ENCODE peak calls at places on chromosomes 7 and 10, in four cellular contexts. One of them, this sample, is unnamed.

GRCh38 chr7:106657085-106657991 is 3.6 kb downstream of the CCDC71L start:
- DNase-seq in anterior cingulate cortex: no peak
- DNase-seq in NCI-H1092: no peak
- DNase-seq in mesothelial cell of epicardium: no peak
- DNase-seq in this sample: no peak

GRCh38 chr7:95298091-95298490 is 26.2 kb downstream of the PON1 start:
- DNase-seq in anterior cingulate cortex: no peak
- DNase-seq in NCI-H1092: no peak
- DNase-seq in mesothelial cell of epicardium: no peak
- DNase-seq in this sample: no peak

GRCh38 chr10:104322416-104322782 is 15.9 kb downstream of the ITPRIP start:
- DNase-seq in anterior cingulate cortex: no peak
- DNase-seq in NCI-H1092: no peak
- DNase-seq in mesothelial cell of epicardium: no peak
- DNase-seq in this sample: no peak

GRCh38 chr10:63766766-63767505 is 245.7 kb downstream of the REEP3 start:
- DNase-seq in anterior cingulate cortex: peak; percentile 5
- DNase-seq in NCI-H1092: no peak
- DNase-seq in mesothelial cell of epicardium: no peak
- DNase-seq in this sample: no peak

GRCh38 chr10:124680675-124681074 is 63.5 kb downstream of the FAM53B start:
- DNase-seq in anterior cingulate cortex: no peak
- DNase-seq in NCI-H1092: no peak
- DNase-seq in mesothelial cell of epicardium: no peak
- DNase-seq in this sample: no peak

GRCh38 chr7:156560075-156560474 is 80.5 kb upstream of the RNF32 start:
- DNase-seq in anterior cingulate cortex: no peak
- DNase-seq in NCI-H1092: no peak
- DNase-seq in mesothelial cell of epicardium: no peak
- DNase-seq in this sample: no peak

GRCh38 chr10:129589546-129589945 is 122.5 kb downstream of the MGMT start:
- DNase-seq in anterior cingulate cortex: no peak
- DNase-seq in NCI-H1092: no peak
- DNase-seq in mesothelial cell of epicardium: no peak
- DNase-seq in this sample: no peak

GRCh38 chr10:79345241-79346011 is 1.8 kb upstream of the PPIF start:
- DNase-seq in anterior cingulate cortex: no peak
- DNase-seq in NCI-H1092: no peak
- DNase-seq in mesothelial cell of epicardium: no peak
- DNase-seq in this sample: no peak

GRCh38 chr10:59126992-59127391 is 49.5 kb upstream of the PHYHIPL start:
- DNase-seq in anterior cingulate cortex: no peak
- DNase-seq in NCI-H1092: no peak
- DNase-seq in mesothelial cell of epicardium: no peak
- DNase-seq in this sample: no peak

GRCh38 chr7:150806454-150806853 is 5.9 kb downstream of the TMEM176A start:
- DNase-seq in anterior cingulate cortex: no peak
- DNase-seq in NCI-H1092: no peak
- DNase-seq in mesothelial cell of epicardium: no peak
- DNase-seq in this sample: no peak

This sample was measured in D721Med.